ENCODE peak calls at places on chromosomes 6 and 20, in seven cellular contexts. O is mesenteric fat pad; B is activated T-cell treated with anti-CD3 and anti-CD28 coated beads, Interleukin-2, amount 50 U/mL, for 48 hours; X is epithelial cell of prostate; V is fibroblast of lung; U is germinal center; Y is cerebellar cortex. Q is an unnamed sample.
A peak's percentile ranks its signal among the peaks of the same experiment; 100 is the strongest.

GRCh38 chr6:16345449-16346330 is 107.3 kb downstream of the GMPR start:
- DNase-seq in O (no peak), B (no peak), X (peak; percentile 41), V (peak; percentile 90), U (no peak), Y (no peak), Q (peak; percentile 71)

GRCh38 chr20:37986873-37987601 is 46.2 kb downstream of the TTI1 start:
- DNase-seq in O (no peak), B (no peak), X (no peak), V (peak; percentile 46), U (no peak), Y (peak; percentile 79), Q (peak; percentile 92)

GRCh38 chr20:46758929-46759669 is 49.6 kb downstream of the SLC2A10 start:
- DNase-seq in O (no peak), B (no peak), X (no peak), V (no peak), U (no peak), Y (no peak), Q (no peak)

GRCh38 chr20:9079038-9079731 is 10.3 kb downstream of the PLCB4 start:
- DNase-seq in O (no peak), B (no peak), X (no peak), V (no peak), U (no peak), Y (peak; percentile 97), Q (no peak)

GRCh38 chr6:151948007-151948745 is 140.7 kb downstream of the ESR1 start:
- DNase-seq in O (no peak), B (no peak), X (no peak), V (no peak), U (peak; percentile 17), Y (no peak), Q (no peak)

GRCh38 chr20:25276533-25277050 is 28.7 kb downstream of the PYGB start:
- DNase-seq in O (peak; percentile 88), B (no peak), X (no peak), V (no peak), U (no peak), Y (no peak), Q (no peak)

GRCh38 chr6:65295812-65296211 is 411.2 kb downstream of the EYS start:
- DNase-seq in O (no peak), B (no peak), X (no peak), V (no peak), U (no peak), Y (no peak), Q (no peak)

GRCh38 chr6:155429321-155429893 is 26.2 kb downstream of the NOX3 start:
- DNase-seq in O (no peak), B (no peak), X (no peak), V (no peak), U (no peak), Y (no peak), Q (no peak)

GRCh38 chr6:160972111-160972510 is 19.5 kb upstream of the MAP3K4 start:
- DNase-seq in O (no peak), B (no peak), X (peak; percentile 89), V (peak; percentile 98), U (no peak), Y (no peak), Q (peak; percentile 78)

GRCh38 chr6:111950661-111951426 is 77.6 kb upstream of the FYN start:
- DNase-seq in O (no peak), B (no peak), X (no peak), V (peak; percentile 54), U (no peak), Y (no peak), Q (peak; percentile 72)

GRCh38 chr20:31857861-31858835 is 12.2 kb downstream of the DUSP15 start:
- DNase-seq in O (peak; percentile 60), B (no peak), X (no peak), V (no peak), U (peak; percentile 68), Y (no peak), Q (no peak)

GRCh38 chr6:84027340-84028183 is 6.0 kb upstream of the MRAP2 start:
- DNase-seq in O (no peak), B (no peak), X (peak; percentile 39), V (peak; percentile 77), U (no peak), Y (peak; percentile 18), Q (peak; percentile 90)

GRCh38 chr20:10877345-10877744 is 203.5 kb upstream of the JAG1 start:
- DNase-seq in O (no peak), B (no peak), X (no peak), V (no peak), U (no peak), Y (no peak), Q (no peak)

GRCh38 chr6:27478141-27478705 is 5.3 kb upstream of the ZNF184 start:
- DNase-seq in O (no peak), B (no peak), X (no peak), V (peak; percentile 29), U (peak; percentile 7), Y (peak; percentile 57), Q (peak; percentile 40)

GRCh38 chr6:105936972-105937371 is 149.2 kb upstream of the PRDM1 start:
- DNase-seq in O (no peak), B (no peak), X (no peak), V (no peak), U (no peak), Y (no peak), Q (no peak)